ENCODE peak calls at places on chromosome 10, in ten cellular contexts. One of them, this sample, is unnamed.

GRCh38 chr10:15370212-15370740 is 813 bp downstream of the FAM171A1 start:
- DNase-seq in AG09319: no peak
- DNase-seq in mesothelial cell of epicardium: peak; percentile 57
- DNase-seq in lung: no peak
- DNase-seq in heart right ventricle: peak; percentile 10
- DNase-seq in lower leg skin: peak; percentile 85
- DNase-seq in ovary: peak; percentile 19
- DNase-seq in glutamatergic neuron: peak; percentile 49
- DNase-seq in IMR-90: peak; percentile 16
- DNase-seq in Peyer's patch: no peak
- DNase-seq in this sample: peak; percentile 66

GRCh38 chr10:87925570-87925969 is 62.1 kb downstream of the PTEN start:
- DNase-seq in mesothelial cell of epicardium: no peak
- DNase-seq in glutamatergic neuron: no peak
- DNase-seq in heart right ventricle: no peak
- DNase-seq in IMR-90: no peak
- DNase-seq in AG09319: no peak
- DNase-seq in lower leg skin: no peak
- DNase-seq in ovary: no peak
- DNase-seq in Peyer's patch: no peak
- DNase-seq in lung: no peak
- DNase-seq in this sample: no peak

GRCh38 chr10:34290412-34291082 is 524.5 kb downstream of the PARD3 start:
- DNase-seq in glutamatergic neuron: no peak
- DNase-seq in AG09319: peak; percentile 67
- DNase-seq in mesothelial cell of epicardium: no peak
- DNase-seq in IMR-90: peak; percentile 87
- DNase-seq in heart right ventricle: no peak
- DNase-seq in Peyer's patch: no peak
- DNase-seq in lower leg skin: no peak
- DNase-seq in ovary: no peak
- DNase-seq in lung: no peak
- DNase-seq in this sample: no peak

GRCh38 chr10:68696018-68696417 is 25.0 kb upstream of the CCAR1 start:
- DNase-seq in lung: no peak
- DNase-seq in AG09319: no peak
- DNase-seq in glutamatergic neuron: no peak
- DNase-seq in heart right ventricle: no peak
- DNase-seq in lower leg skin: no peak
- DNase-seq in IMR-90: peak; percentile 3
- DNase-seq in ovary: no peak
- DNase-seq in mesothelial cell of epicardium: no peak
- DNase-seq in Peyer's patch: no peak
- DNase-seq in this sample: no peak

GRCh38 chr10:22651276-22651980 is 63.0 kb downstream of the PIP4K2A start:
- DNase-seq in glutamatergic neuron: no peak
- DNase-seq in lung: no peak
- DNase-seq in ovary: no peak
- DNase-seq in heart right ventricle: no peak
- DNase-seq in AG09319: no peak
- DNase-seq in Peyer's patch: peak; percentile 71
- DNase-seq in mesothelial cell of epicardium: no peak
- DNase-seq in IMR-90: no peak
- DNase-seq in lower leg skin: no peak
- DNase-seq in this sample: peak; percentile 17

GRCh38 chr10:115483294-115483693 is 390.1 kb downstream of the ATRNL1 start:
- DNase-seq in mesothelial cell of epicardium: no peak
- DNase-seq in lung: no peak
- DNase-seq in ovary: no peak
- DNase-seq in lower leg skin: no peak
- DNase-seq in heart right ventricle: no peak
- DNase-seq in AG09319: no peak
- DNase-seq in IMR-90: no peak
- DNase-seq in glutamatergic neuron: no peak
- DNase-seq in Peyer's patch: no peak
- DNase-seq in this sample: no peak

GRCh38 chr10:35412900-35413491 is 76.7 kb downstream of the CCNY start:
- DNase-seq in lung: no peak
- DNase-seq in ovary: no peak
- DNase-seq in mesothelial cell of epicardium: no peak
- DNase-seq in heart right ventricle: no peak
- DNase-seq in IMR-90: peak; percentile 61
- DNase-seq in lower leg skin: no peak
- DNase-seq in AG09319: no peak
- DNase-seq in Peyer's patch: no peak
- DNase-seq in glutamatergic neuron: no peak
- DNase-seq in this sample: no peak

GRCh38 chr10:67792653-67793052 is 45.3 kb downstream of the DNAJC12 start:
- DNase-seq in AG09319: no peak
- DNase-seq in Peyer's patch: no peak
- DNase-seq in lower leg skin: no peak
- DNase-seq in glutamatergic neuron: no peak
- DNase-seq in IMR-90: no peak
- DNase-seq in ovary: no peak
- DNase-seq in lung: no peak
- DNase-seq in heart right ventricle: no peak
- DNase-seq in mesothelial cell of epicardium: no peak
- DNase-seq in this sample: no peak

GRCh38 chr10:17430647-17431355 is 23.6 kb downstream of the ST8SIA6 start:
- DNase-seq in heart right ventricle: peak; percentile 82
- DNase-seq in mesothelial cell of epicardium: peak; percentile 82
- DNase-seq in Peyer's patch: peak; percentile 43
- DNase-seq in AG09319: peak; percentile 57
- DNase-seq in lower leg skin: peak; percentile 90
- DNase-seq in ovary: peak; percentile 79
- DNase-seq in IMR-90: peak; percentile 73
- DNase-seq in lung: peak; percentile 60
- DNase-seq in glutamatergic neuron: peak; percentile 80
- DNase-seq in this sample: peak; percentile 37

GRCh38 chr10:23158370-23158769 is 33.7 kb upstream of the PTF1A start:
- DNase-seq in Peyer's patch: no peak
- DNase-seq in lung: no peak
- DNase-seq in mesothelial cell of epicardium: no peak
- DNase-seq in glutamatergic neuron: peak; percentile 59
- DNase-seq in ovary: no peak
- DNase-seq in AG09319: peak; percentile 15
- DNase-seq in IMR-90: peak; percentile 58
- DNase-seq in lower leg skin: no peak
- DNase-seq in heart right ventricle: peak; percentile 19
- DNase-seq in this sample: peak; percentile 84

GRCh38 chr10:101968910-101969321 is 87.1 kb downstream of the ARMH3 start:
- DNase-seq in mesothelial cell of epicardium: no peak
- DNase-seq in AG09319: no peak
- DNase-seq in IMR-90: no peak
- DNase-seq in lower leg skin: no peak
- DNase-seq in ovary: no peak
- DNase-seq in heart right ventricle: no peak
- DNase-seq in glutamatergic neuron: no peak
- DNase-seq in Peyer's patch: no peak
- DNase-seq in lung: no peak
- DNase-seq in this sample: no peak

GRCh38 chr10:124468624-124469023 is 7.0 kb downstream of the LHPP start:
- DNase-seq in heart right ventricle: no peak
- DNase-seq in AG09319: no peak
- DNase-seq in lower leg skin: no peak
- DNase-seq in glutamatergic neuron: no peak
- DNase-seq in lung: no peak
- DNase-seq in IMR-90: no peak
- DNase-seq in mesothelial cell of epicardium: no peak
- DNase-seq in Peyer's patch: no peak
- DNase-seq in ovary: no peak
- DNase-seq in this sample: no peak

DNA sequence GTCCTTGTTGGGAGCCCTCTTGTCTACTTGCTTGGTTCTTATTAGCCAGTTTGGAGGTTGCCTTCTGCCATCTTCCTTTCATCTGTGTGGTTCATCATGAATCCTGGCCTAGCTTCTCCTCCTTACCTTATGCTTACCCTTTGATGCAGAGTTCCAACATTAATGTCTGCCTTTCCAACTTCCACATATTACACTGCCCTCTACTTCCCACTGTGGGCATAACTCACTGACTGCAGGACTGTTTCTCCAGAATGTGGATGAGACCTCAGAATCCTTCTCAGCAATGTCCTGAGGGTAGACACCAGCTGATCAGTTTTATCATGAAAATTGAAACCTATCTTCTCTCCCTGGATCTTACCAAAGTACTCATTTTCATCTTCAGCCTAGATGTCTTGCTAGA is 491.0 kb downstream of the LRMDA start:
- DNase-seq in IMR-90: peak; percentile 0
- DNase-seq in glutamatergic neuron: no peak
- DNase-seq in lower leg skin: no peak
- DNase-seq in AG09319: no peak
- DNase-seq in mesothelial cell of epicardium: no peak
- DNase-seq in ovary: no peak
- DNase-seq in Peyer's patch: no peak
- DNase-seq in heart right ventricle: no peak
- DNase-seq in lung: no peak
- DNase-seq in this sample: no peak
- TF ChIP-seq CTCF in IMR-90: no peak
- TF ChIP-seq CTCF in glutamatergic neuron: no peak
- TF ChIP-seq CTCF in lower leg skin: no peak
- TF ChIP-seq CTCF in AG09319: peak; percentile 28
- TF ChIP-seq CTCF in mesothelial cell of epicardium: no peak
- TF ChIP-seq CTCF in ovary: no peak
- TF ChIP-seq CTCF in Peyer's patch: no peak
- TF ChIP-seq CTCF in heart right ventricle: no peak
- TF ChIP-seq CTCF in lung: no peak
- TF ChIP-seq CTCF in this sample: no peak

GRCh38 chr10:80081026-80081425 is 2.6 kb downstream of the TMEM254 start:
- DNase-seq in glutamatergic neuron: no peak
- DNase-seq in ovary: no peak
- DNase-seq in Peyer's patch: no peak
- DNase-seq in lung: no peak
- DNase-seq in heart right ventricle: no peak
- DNase-seq in AG09319: no peak
- DNase-seq in mesothelial cell of epicardium: no peak
- DNase-seq in lower leg skin: no peak
- DNase-seq in IMR-90: no peak
- DNase-seq in this sample: no peak

GRCh38 chr10:80079312-80079613 is 798 bp downstream of the TMEM254 start:
- DNase-seq in IMR-90: no peak
- DNase-seq in glutamatergic neuron: no peak
- DNase-seq in AG09319: no peak
- DNase-seq in lung: no peak
- DNase-seq in Peyer's patch: no peak
- DNase-seq in heart right ventricle: no peak
- DNase-seq in mesothelial cell of epicardium: no peak
- DNase-seq in ovary: no peak
- DNase-seq in lower leg skin: no peak
- DNase-seq in this sample: no peak

GRCh38 chr10:80075781-80076180 is 2.7 kb upstream of the TMEM254 start:
- DNase-seq in mesothelial cell of epicardium: no peak
- DNase-seq in lower leg skin: no peak
- DNase-seq in lung: no peak
- DNase-seq in Peyer's patch: no peak
- DNase-seq in AG09319: no peak
- DNase-seq in IMR-90: peak; percentile 37
- DNase-seq in heart right ventricle: no peak
- DNase-seq in glutamatergic neuron: no peak
- DNase-seq in ovary: no peak
- DNase-seq in this sample: no peak

GRCh38 chr10:80078448-80079311 is at the start of gene TMEM254:
- DNase-seq in heart right ventricle: peak; percentile 93
- DNase-seq in Peyer's patch: peak; percentile 79
- DNase-seq in lung: peak; percentile 93
- DNase-seq in mesothelial cell of epicardium: peak; percentile 92
- DNase-seq in lower leg skin: peak; percentile 98
- DNase-seq in glutamatergic neuron: peak; percentile 93
- DNase-seq in AG09319: peak; percentile 77
- DNase-seq in ovary: peak; percentile 92
- DNase-seq in IMR-90: peak; percentile 81
- DNase-seq in this sample: peak; percentile 94

DNA sequence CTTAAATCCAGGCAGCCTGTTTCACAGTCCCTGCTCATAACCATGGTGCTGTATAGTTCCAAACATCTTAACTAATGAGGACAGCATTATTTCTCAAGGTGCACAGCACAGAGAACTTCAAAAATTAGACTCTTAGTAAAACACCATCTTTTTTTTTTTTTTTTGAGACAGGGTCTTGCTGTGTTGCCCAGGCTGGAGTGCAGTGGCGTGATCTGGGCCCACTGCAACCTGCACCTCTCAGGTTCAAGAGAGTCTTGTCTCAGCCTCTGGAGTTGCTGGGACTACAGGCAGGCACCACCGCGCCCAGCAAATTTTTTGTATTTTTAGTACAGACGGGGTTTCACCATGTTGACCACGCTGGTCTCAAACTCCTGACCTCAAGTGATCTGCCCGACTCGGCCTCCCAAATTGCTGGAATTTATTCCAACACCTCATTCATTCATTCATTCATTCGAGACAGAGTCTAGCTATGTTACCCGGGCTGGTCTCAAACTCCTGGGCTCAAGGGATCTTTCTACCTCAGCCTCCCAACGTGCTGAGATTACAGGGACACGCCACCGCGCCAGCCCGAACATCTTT is 507 bp upstream of the TMEM254 start:
- DNase-seq in AG09319: no peak
- DNase-seq in lung: no peak
- DNase-seq in lower leg skin: no peak
- DNase-seq in mesothelial cell of epicardium: no peak
- DNase-seq in glutamatergic neuron: no peak
- DNase-seq in IMR-90: no peak
- DNase-seq in ovary: no peak
- DNase-seq in Peyer's patch: no peak
- DNase-seq in heart right ventricle: no peak
- DNase-seq in this sample: no peak
- TF ChIP-seq CTCF in AG09319: no peak
- TF ChIP-seq CTCF in lung: no peak
- TF ChIP-seq CTCF in lower leg skin: no peak
- TF ChIP-seq CTCF in mesothelial cell of epicardium: no peak
- TF ChIP-seq CTCF in glutamatergic neuron: no peak
- TF ChIP-seq CTCF in IMR-90: no peak
- TF ChIP-seq CTCF in ovary: no peak
- TF ChIP-seq CTCF in Peyer's patch: no peak
- TF ChIP-seq CTCF in heart right ventricle: no peak
- TF ChIP-seq CTCF in this sample: no peak

GRCh38 chr10:11875183-11875498 is 52.0 kb downstream of the PROSER2 start:
- DNase-seq in ovary: no peak
- DNase-seq in Peyer's patch: no peak
- DNase-seq in AG09319: no peak
- DNase-seq in mesothelial cell of epicardium: no peak
- DNase-seq in lung: no peak
- DNase-seq in glutamatergic neuron: no peak
- DNase-seq in heart right ventricle: no peak
- DNase-seq in IMR-90: peak; percentile 6
- DNase-seq in lower leg skin: no peak
- DNase-seq in this sample: no peak
- TF ChIP-seq CTCF in ovary: no peak
- TF ChIP-seq CTCF in Peyer's patch: no peak
- TF ChIP-seq CTCF in AG09319: no peak
- TF ChIP-seq CTCF in mesothelial cell of epicardium: no peak
- TF ChIP-seq CTCF in lung: no peak
- TF ChIP-seq CTCF in glutamatergic neuron: no peak
- TF ChIP-seq CTCF in heart right ventricle: no peak
- TF ChIP-seq CTCF in IMR-90: no peak
- TF ChIP-seq CTCF in lower leg skin: no peak
- TF ChIP-seq CTCF in this sample: no peak

GRCh38 chr10:84571146-84571545 is 242.8 kb downstream of the CCSER2 start:
- DNase-seq in lung: no peak
- DNase-seq in IMR-90: no peak
- DNase-seq in glutamatergic neuron: no peak
- DNase-seq in heart right ventricle: no peak
- DNase-seq in lower leg skin: no peak
- DNase-seq in AG09319: no peak
- DNase-seq in Peyer's patch: no peak
- DNase-seq in mesothelial cell of epicardium: no peak
- DNase-seq in ovary: no peak
- DNase-seq in this sample: no peak

GRCh38 chr10:84574101-84574500 is 245.7 kb downstream of the CCSER2 start:
- DNase-seq in AG09319: no peak
- DNase-seq in mesothelial cell of epicardium: no peak
- DNase-seq in glutamatergic neuron: no peak
- DNase-seq in lung: no peak
- DNase-seq in IMR-90: no peak
- DNase-seq in Peyer's patch: no peak
- DNase-seq in heart right ventricle: no peak
- DNase-seq in lower leg skin: no peak
- DNase-seq in ovary: no peak
- DNase-seq in this sample: no peak
- TF ChIP-seq CTCF in AG09319: no peak
- TF ChIP-seq CTCF in mesothelial cell of epicardium: no peak
- TF ChIP-seq CTCF in glutamatergic neuron: no peak
- TF ChIP-seq CTCF in lung: no peak
- TF ChIP-seq CTCF in IMR-90: no peak
- TF ChIP-seq CTCF in Peyer's patch: no peak
- TF ChIP-seq CTCF in heart right ventricle: no peak
- TF ChIP-seq CTCF in lower leg skin: no peak
- TF ChIP-seq CTCF in ovary: no peak
- TF ChIP-seq CTCF in this sample: no peak

This sample was measured in GM13976.